ENCODE peak calls at places on chromosomes 4 and X, in seven cellular contexts. E, Q, A, B, N, X and Y are unnamed samples. For H3K9me3, the result is how much of the 10 kb centered on the place peaks cover.

GRCh38 chr4:145195167-145195952 is 15.0 kb upstream of the OTUD4 start:
- DNase-seq in B (no peak), Q (no peak), E (no peak), X (no peak), N (no peak), A (peak), Y (no peak)

GRCh38 chr4:98609946-98610345 is 48.5 kb downstream of the TSPAN5 start:
- DNase-seq in A (no peak), E (no peak), X (no peak), N (no peak), B (no peak), Q (no peak), Y (no peak)

GRCh38 chr4:129342820-129343219 is 246.9 kb downstream of the C4orf33 start:
- DNase-seq in X (no peak), N (no peak), Q (no peak), B (no peak), E (no peak), A (peak), Y (no peak)

GRCh38 chrX:94722578-94722977 is 1048.6 kb downstream of the FAM133A start:
- DNase-seq in E (no peak), N (no peak), B (no peak), A (no peak), X (no peak), Q (no peak), Y (no peak)

GRCh38 chr4:99811850-99812249 is 4.8 kb upstream of the DAPP1 start:
- DNase-seq in N (peak), E (no peak), A (peak), Q (peak), B (no peak), X (no peak), Y (no peak)

GRCh38 chr4:151865327-151865726 is 104.5 kb upstream of the GATB start:
- DNase-seq in X (peak), Q (peak), E (no peak), B (no peak), A (no peak), N (no peak), Y (peak)

GRCh38 chr4:56654238-56654632 is 26.9 kb downstream of the HOPX start:
- DNase-seq in N (no peak), B (no peak), E (no peak), X (no peak), A (no peak), Q (peak), Y (peak)

GRCh38 chr4:88742561-88742960 is 44.9 kb upstream of the NAP1L5 start:
- DNase-seq in N (no peak), X (no peak), E (no peak), B (no peak), Q (no peak), A (no peak), Y (no peak)

GRCh38 chr4:87506974-87507701 is 22.0 kb downstream of the SPARCL1 start:
- DNase-seq in B (no peak), Q (no peak), E (no peak), A (no peak), X (no peak), N (no peak), Y (no peak)

GRCh38 chrX:41921492-41922124 is 1.7 kb downstream of the CASK start:
- DNase-seq in B (no peak), E (no peak), X (no peak), A (no peak), N (no peak), Q (no peak), Y (no peak)

GRCh38 chrX:153636716-153637115 is 10.3 kb upstream of the DUSP9 start:
- DNase-seq in E (no peak), A (no peak), B (no peak), X (no peak), Q (no peak), N (no peak), Y (no peak)

GRCh38 chrX:85051627-85052026 is 48.0 kb downstream of the APOOL start:
- DNase-seq in A (no peak), N (no peak), B (no peak), E (no peak), X (no peak), Q (no peak), Y (no peak)

GRCh38 chrX:82320554-82320953 is 1118.7 kb downstream of the SH3BGRL start:
- DNase-seq in B (no peak), Q (no peak), N (no peak), E (no peak), X (no peak), A (no peak), Y (no peak)

GRCh38 chrX:68868902-68869800 is 40.3 kb downstream of the EFNB1 start:
- DNase-seq in A (peak), Q (peak), N (no peak), B (no peak), X (no peak), E (no peak), Y (peak)

GRCh38 chr4:96729641-96730040 is 889.7 kb downstream of the PDHA2 start:
- DNase-seq in N (no peak), X (no peak), E (no peak), B (no peak), Q (no peak), A (no peak), Y (no peak)
- H3K9me3 ChIP-seq in N (under half), X (under half), E (under half), B (under half), Q (under half), A (under half), Y (under half)

DNA sequence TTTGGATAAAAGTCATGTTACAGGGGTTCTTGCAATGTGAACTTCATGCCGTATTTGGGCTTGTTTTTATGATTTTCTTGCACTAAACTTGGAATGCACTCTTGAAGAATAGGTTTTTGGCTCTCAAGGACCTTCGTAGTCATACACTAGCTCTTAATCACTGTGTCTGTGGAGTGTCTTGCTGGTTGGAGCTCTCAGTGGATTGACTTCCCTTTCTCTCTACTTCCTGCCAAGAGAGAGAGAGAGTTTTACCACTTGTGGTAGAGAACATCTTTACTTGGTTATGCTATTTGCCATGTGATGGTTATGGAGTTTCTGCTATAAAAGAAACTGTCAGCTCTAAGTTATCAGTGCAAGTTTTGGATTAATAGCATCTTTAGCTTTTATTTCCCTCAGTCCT is 112.4 kb downstream of the BMPR1B start:
- DNase-seq in N (no peak), Q (no peak), B (no peak), X (no peak), A (no peak), E (no peak), Y (no peak)
- H3K27ac ChIP-seq in N (no peak), Q (no peak), B (no peak), X (no peak), A (no peak), E (no peak), Y (no peak)

GRCh38 chr4:155377281-155377680 is 516 bp upstream of the MAP9 start:
- DNase-seq in A (peak), B (no peak), N (no peak), X (no peak), Q (no peak), E (no peak), Y (no peak)
- TF ChIP-seq EP300 in A (no peak), B (no peak), N (no peak), X (no peak), Q (no peak), E (no peak), Y (no peak)

GRCh38 chrX:1506916-1507315 is 30.1 kb downstream of the P2RY8 start:
- DNase-seq in N (no peak), Q (no peak), A (no peak), B (peak), X (no peak), E (no peak), Y (no peak)

GRCh38 chrX:1502241-1502640 is 34.7 kb downstream of the P2RY8 start:
- DNase-seq in A (no peak), X (no peak), E (no peak), N (peak), Q (peak), B (peak), Y (no peak)

GRCh38 chrX:1496076-1496475 is 40.9 kb downstream of the P2RY8 start:
- DNase-seq in B (no peak), E (no peak), Q (no peak), X (no peak), A (no peak), N (no peak), Y (no peak)

GRCh38 chrX:1502853-1503252 is 34.1 kb downstream of the P2RY8 start:
- DNase-seq in A (no peak), X (no peak), E (no peak), B (no peak), Q (no peak), N (no peak), Y (no peak)

DNA sequence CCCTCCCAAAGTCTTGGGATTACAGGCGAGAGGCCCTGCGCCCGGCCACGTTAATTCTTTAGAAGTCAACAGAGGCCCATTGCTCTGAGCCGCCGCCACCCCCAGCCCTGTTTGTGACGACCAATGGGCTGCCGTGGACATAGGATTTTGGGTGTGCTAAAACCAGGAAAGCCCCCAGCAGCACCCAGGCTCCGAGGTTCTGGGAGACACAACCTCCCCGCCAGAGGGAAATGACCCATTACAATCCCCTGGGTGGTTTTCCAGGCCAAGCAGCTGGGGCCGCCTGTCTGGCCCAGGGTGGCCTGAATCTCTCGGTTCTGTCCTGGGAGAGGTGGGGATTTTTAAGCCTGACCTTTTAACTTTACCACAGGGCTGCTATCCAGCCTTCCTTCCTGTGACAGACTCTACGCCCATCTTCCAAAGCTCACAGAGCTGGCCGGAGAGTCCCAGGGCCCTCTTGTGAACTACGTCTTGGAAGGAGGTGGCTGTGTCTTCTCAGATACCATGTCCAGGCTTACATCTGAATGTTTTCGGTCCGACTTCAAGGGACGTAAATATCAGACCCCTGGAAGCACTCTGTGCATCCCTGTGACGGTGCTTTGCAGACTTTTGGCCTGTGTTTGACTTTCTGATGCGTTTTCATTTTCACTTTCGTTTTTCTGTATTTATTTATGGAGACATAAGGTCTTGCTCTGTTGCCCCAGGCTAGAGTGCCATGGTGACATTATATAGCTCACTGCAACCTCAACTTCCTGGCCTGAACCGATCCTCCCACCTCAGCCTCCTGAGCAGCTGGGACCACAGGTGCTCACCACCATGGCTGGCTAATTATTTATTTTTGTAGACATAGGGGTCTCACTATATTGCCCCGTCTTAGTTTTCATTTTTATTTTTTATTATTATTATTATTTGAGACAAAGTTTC is 36.0 kb downstream of the P2RY8 start:
- DNase-seq in X (no peak), Q (no peak), N (no peak), E (peak), A (no peak), B (peak), Y (no peak)
- H3K9me3 ChIP-seq in X (under half), Q (under half), N (under half), E (under half), A (under half), B (under half), Y (under half)